ENCODE peak calls at places on chromosomes 4 and X, in four cellular contexts. O is upper lobe of left lung, F is T-cell, D is mammary epithelial cell. K is an unnamed sample.

GRCh38 chr4:139243448-139244365 is 36.3 kb downstream of the MGARP start:
- DNase-seq in F (no peak), D (peak; percentile 100), O (no peak), K (no peak)

GRCh38 chr4:4693258-4693657 is 151.4 kb upstream of the STX18 start:
- DNase-seq in F (no peak), D (peak; percentile 26), O (no peak), K (no peak)

GRCh38 chr4:77899607-77900006 is 37.0 kb downstream of the MRPL1 start:
- DNase-seq in D (no peak), F (no peak), O (no peak), K (no peak)

GRCh38 chr4:39308576-39308975 is 57.6 kb downstream of the RFC1 start:
- DNase-seq in D (no peak), O (no peak), F (no peak), K (no peak)

GRCh38 chrX:136574548-136574947 is 42.5 kb downstream of the VGLL1 start:
- DNase-seq in D (no peak), O (no peak), F (no peak), K (no peak)

GRCh38 chr4:23278845-23279244 is 586.1 kb downstream of the GBA3 start:
- DNase-seq in O (no peak), F (no peak), D (no peak), K (no peak)

GRCh38 chrX:107700317-107700774 is 72.0 kb downstream of the PRPS1 start:
- DNase-seq in O (no peak), F (no peak), D (peak; percentile 56), K (peak; percentile 80)

GRCh38 chrX:13428055-13428786 is 108.4 kb upstream of the ATXN3L start:
- DNase-seq in D (peak; percentile 92), F (no peak), O (no peak), K (no peak)

GRCh38 chrX:70168238-70169188 is 8.8 kb upstream of the DGAT2L6 start:
- DNase-seq in O (no peak), D (peak; percentile 19), F (no peak), K (no peak)

GRCh38 chr4:175806741-175807140 is 5.3 kb downstream of the GPM6A start:
- DNase-seq in O (no peak), F (no peak), D (no peak), K (no peak)

GRCh38 chr4:182576609-182577289 is 333.5 kb downstream of the TENM3 start:
- DNase-seq in D (no peak), O (no peak), F (no peak), K (no peak)

GRCh38 chrX:153381684-153382532 is 19.2 kb downstream of the PNMA6E start:
- DNase-seq in O (no peak), D (peak; percentile 9), F (no peak), K (no peak)

GRCh38 chrX:50125480-50125879 is 75.3 kb downstream of the AKAP4 start:
- DNase-seq in O (no peak), F (no peak), D (no peak), K (no peak)

GRCh38 chr4:173490256-173490655 is 39.8 kb downstream of the HAND2 start:
- DNase-seq in O (no peak), F (no peak), D (no peak), K (no peak)

GRCh38 chrX:18931972-18932371 is 51.9 kb downstream of the PHKA2 start:
- DNase-seq in O (no peak), F (no peak), D (no peak), K (no peak)

GRCh38 chr4:156038772-156039171 is 85.1 kb upstream of the CTSO start:
- DNase-seq in F (no peak), O (no peak), D (no peak), K (no peak)

GRCh38 chr4:3733195-3733594 is 33.0 kb upstream of the ADRA2C start:
- DNase-seq in F (no peak), O (no peak), D (no peak), K (no peak)

K was measured in sigmoid colon.